ENCODE peak calls at places on chromosomes 13 and 19, in eight cellular contexts. F, J, I, P, K, O, B and W are unnamed samples.
A peak's percentile ranks its signal among the peaks of the same experiment; 100 is the strongest.

GRCh38 chr19:2788237-2788636 is 2.9 kb downstream of the THOP1 start:
- DNase-seq in F (no peak), J (no peak), I (no peak), P (no peak), K (no peak), O (no peak), B (no peak), W (no peak)

GRCh38 chr13:84658881-84659661 is 776.8 kb upstream of the SLITRK1 start:
- DNase-seq in F (no peak), J (no peak), I (no peak), P (no peak), K (no peak), O (no peak), B (no peak), W (no peak)

GRCh38 chr13:112728375-112729126 is 38.7 kb downstream of the ATP11A start:
- DNase-seq in F (no peak), J (no peak), I (no peak), P (no peak), K (no peak), O (peak; percentile 25), B (no peak), W (no peak)

GRCh38 chr19:17091758-17092333 is 16.3 kb downstream of the MYO9B start:
- DNase-seq in F (no peak), J (peak; percentile 77), I (peak; percentile 15), P (no peak), K (no peak), O (no peak), B (no peak), W (peak; percentile 68)

GRCh38 chr13:87206708-87207107 is 464.5 kb upstream of the SLITRK5 start:
- DNase-seq in F (no peak), J (no peak), I (no peak), P (no peak), K (no peak), O (no peak), B (no peak), W (no peak)

GRCh38 chr13:24270639-24271131 is 38.7 kb upstream of the C1QTNF9 start:
- DNase-seq in F (peak; percentile 3), J (peak; percentile 86), I (peak; percentile 73), P (peak; percentile 36), K (peak; percentile 62), O (peak; percentile 73), B (no peak), W (peak; percentile 72)

GRCh38 chr13:50255639-50256038 is 240.4 kb downstream of the KCNRG start:
- DNase-seq in F (no peak), J (no peak), I (no peak), P (no peak), K (no peak), O (no peak), B (no peak), W (no peak)

GRCh38 chr19:17855333-17856152 is 4.2 kb upstream of the RPL18A start:
- DNase-seq in F (peak; percentile 67), J (peak; percentile 89), I (peak; percentile 92), P (peak; percentile 79), K (peak; percentile 93), O (peak; percentile 93), B (peak; percentile 89), W (peak; percentile 86)

GRCh38 chr13:82848766-82849165 is 1033.5 kb downstream of the SLITRK1 start:
- DNase-seq in F (no peak), J (no peak), I (no peak), P (no peak), K (no peak), O (no peak), B (no peak), W (no peak)

GRCh38 chr13:106917024-106917491 is 349.1 kb upstream of the ARGLU1 start:
- DNase-seq in F (no peak), J (no peak), I (no peak), P (peak; percentile 22), K (peak; percentile 14), O (no peak), B (no peak), W (peak; percentile 65)

GRCh38 chr13:74132152-74132767 is 1.9 kb downstream of the KLF12 start:
- DNase-seq in F (no peak), J (no peak), I (peak; percentile 10), P (no peak), K (no peak), O (no peak), B (no peak), W (no peak)

GRCh38 chr13:75864718-75865117 is 228.6 kb downstream of the LMO7 start:
- DNase-seq in F (peak; percentile 56), J (no peak), I (no peak), P (no peak), K (no peak), O (no peak), B (no peak), W (no peak)

GRCh38 chr19:46493236-46494114 is 2.2 kb downstream of the PNMA8B start:
- DNase-seq in F (no peak), J (no peak), I (no peak), P (no peak), K (peak; percentile 66), O (no peak), B (no peak), W (peak; percentile 56)

GRCh38 chr13:19681517-19681916 is 48.1 kb downstream of the MPHOSPH8 start:
- DNase-seq in F (no peak), J (no peak), I (no peak), P (no peak), K (no peak), O (no peak), B (no peak), W (no peak)

GRCh38 chr13:78595819-78596700 is 7.3 kb downstream of the POU4F1 start:
- DNase-seq in F (peak; percentile 19), J (peak; percentile 91), I (no peak), P (no peak), K (no peak), O (no peak), B (no peak), W (peak; percentile 51)

GRCh38 chr19:50569023-50569697 is 925 bp upstream of the LRRC4B start:
- DNase-seq in F (no peak), J (peak; percentile 46), I (no peak), P (no peak), K (no peak), O (no peak), B (no peak), W (no peak)

GRCh38 chr13:41670873-41671443 is 213.6 kb downstream of the RGCC start:
- DNase-seq in F (no peak), J (no peak), I (no peak), P (no peak), K (no peak), O (no peak), B (no peak), W (no peak)

GRCh38 chr19:18635831-18636182 is 1.0 kb upstream of the KLHL26 start:
- DNase-seq in F (no peak), J (no peak), I (no peak), P (no peak), K (no peak), O (no peak), B (no peak), W (no peak)

GRCh38 chr19:10784257-10784656 is 51.8 kb downstream of the TMED1 start:
- DNase-seq in F (no peak), J (peak; percentile 67), I (no peak), P (no peak), K (no peak), O (no peak), B (no peak), W (peak; percentile 75)

GRCh38 chr19:18460313-18460712 is 22.4 kb upstream of the ISYNA1 start:
- DNase-seq in F (no peak), J (no peak), I (peak; percentile 55), P (peak; percentile 79), K (peak; percentile 79), O (no peak), B (no peak), W (peak; percentile 85)

GRCh38 chr19:45125975-45126493 is 33.1 kb downstream of the PPP1R37 start:
- DNase-seq in F (peak; percentile 76), J (no peak), I (peak; percentile 81), P (no peak), K (no peak), O (peak; percentile 86), B (peak; percentile 86), W (peak; percentile 47)
- TF ChIP-seq POLR2A in F (no peak), J (no peak), I (no peak), P (no peak), K (no peak), O (no peak), B (no peak), W (no peak)

DNA sequence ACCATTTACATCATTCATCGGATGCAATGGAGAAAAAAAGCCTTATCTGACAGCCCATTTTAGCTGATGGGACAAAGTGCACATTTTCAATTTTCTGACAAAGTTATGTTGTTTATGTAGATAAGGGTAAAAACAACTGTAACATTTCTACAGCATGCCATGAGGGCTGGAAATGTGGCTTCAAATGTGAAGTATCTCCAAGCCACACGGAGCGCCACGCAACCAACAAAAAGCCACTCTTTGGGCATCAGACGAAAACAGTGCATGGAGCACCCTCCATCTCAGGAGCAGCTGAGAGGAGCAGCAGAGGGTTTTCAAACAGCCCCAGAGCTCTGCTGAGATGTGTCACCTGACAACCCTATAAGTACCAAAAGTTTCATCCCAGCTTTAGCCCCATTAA is 364.6 kb upstream of the ZNF507 start:
- DNase-seq in F (no peak), J (no peak), I (no peak), P (no peak), K (no peak), O (no peak), B (no peak), W (no peak)
- H3K9me3 ChIP-seq in F (peaks cover 6% of the 10 kb centered on the region), J (no peaks in the 10 kb centered on the region), I (no peaks in the 10 kb centered on the region), P (no peaks in the 10 kb centered on the region), K (no peaks in the 10 kb centered on the region), O (no peaks in the 10 kb centered on the region), B (peaks cover 7% of the 10 kb centered on the region), W (no peaks in the 10 kb centered on the region)

DNA sequence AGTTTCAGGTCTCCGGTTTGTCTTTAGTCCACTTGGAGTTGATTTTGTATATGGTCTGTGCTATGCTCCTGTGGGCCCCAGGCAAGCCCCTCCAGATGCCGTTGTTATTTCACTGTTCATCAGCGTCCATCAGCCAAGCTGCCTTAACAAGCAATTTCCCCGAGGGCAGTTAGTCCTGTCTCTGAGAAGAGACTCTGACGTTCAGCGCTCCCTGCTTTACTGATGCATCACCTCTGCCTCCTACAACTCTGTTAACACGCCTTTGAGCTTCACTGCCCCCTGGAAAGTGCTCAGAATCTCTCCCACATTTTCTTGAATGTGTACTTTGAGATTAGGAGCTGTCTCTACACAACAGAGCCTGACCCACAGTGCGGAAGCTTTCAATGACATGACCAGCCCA is 41.8 kb upstream of the UBAC2 start:
- DNase-seq in F (no peak), J (no peak), I (no peak), P (no peak), K (no peak), O (no peak), B (no peak), W (no peak)
- H3K4me3 ChIP-seq in F (no peak overlapping the region), J (no peak overlapping the region), I (no peak overlapping the region), P (no peak overlapping the region), K (no peak overlapping the region), O (no peak overlapping the region), B (no peak overlapping the region), W (no peak overlapping the region)

DNA sequence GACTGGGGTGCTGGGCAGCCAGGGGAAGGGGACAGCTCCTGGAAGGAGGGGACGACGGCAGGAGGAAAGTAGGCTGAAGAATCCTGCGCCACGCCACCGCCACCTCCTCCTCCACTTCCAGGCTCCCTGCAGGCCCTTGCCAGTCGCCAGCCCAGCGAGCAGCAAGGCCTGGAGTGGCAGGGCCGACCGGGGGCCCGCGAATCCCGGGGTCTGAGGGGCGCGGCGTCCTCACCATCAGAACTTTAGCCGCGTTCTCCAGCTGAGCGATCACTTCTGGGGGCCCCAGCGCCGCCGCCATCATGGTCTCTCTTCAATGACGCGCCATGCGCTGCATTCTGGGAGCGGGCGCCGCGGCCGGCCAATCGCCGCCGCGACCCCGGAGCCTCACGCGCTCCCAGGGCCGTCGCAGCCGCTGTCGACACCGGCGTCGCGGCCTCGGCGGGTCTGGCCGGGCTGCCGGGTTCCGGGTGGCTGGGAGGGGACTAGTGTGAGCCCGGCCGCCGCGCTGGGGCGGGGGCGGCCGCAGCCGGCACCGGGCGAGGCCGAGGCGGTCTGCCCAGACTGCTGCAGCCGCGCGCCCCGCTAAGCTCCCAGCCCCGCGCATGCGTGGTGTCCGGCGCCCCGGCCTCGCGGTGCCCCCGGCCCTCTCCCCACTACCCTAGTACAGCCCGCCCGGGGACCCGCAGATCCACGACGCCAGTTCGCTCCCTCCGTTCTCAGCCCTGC is at the start of gene XPO4:
- DNase-seq in F (peak; percentile 68), J (peak; percentile 84), I (peak; percentile 83), P (peak; percentile 60), K (peak; percentile 80), O (peak; percentile 83), B (peak; percentile 69), W (peak; percentile 81)
- TF ChIP-seq POLR2A in F (peak; percentile 37), J (peak; percentile 78), I (peak; percentile 73), P (peak; percentile 47), K (no peak), O (peak; percentile 48), B (no peak), W (no peak)